ENCODE peak calls at places on chromosomes 4 and X, in eight cellular contexts. L is neural crest cell; B is stimulated activated naive CD8-positive, alpha-beta T cell treated with anti-CD3 and anti-CD28 coated beads, Interleukin-15, Interleukin-2, amounts not matched to agents 100 U/mL and 50 U/mL, for 24 hours; H is AG09309; I is mesendoderm; F is A172; M is left lung; G is BE2C. D is an unnamed sample.

GRCh38 chrX:152641996-152642395 is 4.3 kb downstream of the GABRQ start:
- DNase-seq in L (no peak), H (no peak), F (peak), M (no peak), B (no peak), I (peak), G (peak), D (peak)

GRCh38 chr4:140186651-140187315 is 32.8 kb upstream of the MAML3 start:
- DNase-seq in I (no peak), L (no peak), F (peak), M (no peak), H (no peak), G (no peak), B (no peak), D (no peak)

GRCh38 chr4:90419124-90419711 is 292.0 kb downstream of the CCSER1 start:
- DNase-seq in L (no peak), G (no peak), F (peak), M (no peak), H (no peak), I (peak), B (no peak), D (peak)

GRCh38 chr4:157896726-157897125 is 276.1 kb downstream of the GASK1B start:
- DNase-seq in G (no peak), B (no peak), H (no peak), I (peak), M (no peak), F (no peak), L (no peak), D (no peak)

GRCh38 chr4:186712690-186713089 is 11.0 kb downstream of the FAT1 start:
- DNase-seq in L (no peak), H (no peak), F (no peak), I (peak), M (no peak), G (no peak), B (no peak), D (no peak)

GRCh38 chr4:98510757-98511517 is 147.5 kb downstream of the TSPAN5 start:
- DNase-seq in G (no peak), I (no peak), M (no peak), B (peak), F (no peak), L (no peak), H (peak), D (no peak)

GRCh38 chr4:7909966-7910720 is 29.5 kb downstream of the AFAP1 start:
- DNase-seq in G (no peak), H (no peak), B (no peak), I (no peak), L (no peak), M (peak), F (no peak), D (no peak)

GRCh38 chrX:19342331-19342906 is 1.3 kb upstream of the PDHA1 start:
- DNase-seq in L (no peak), M (no peak), H (no peak), I (no peak), F (no peak), G (no peak), B (no peak), D (no peak)

GRCh38 chr4:26267087-26267486 is 53.7 kb upstream of the RBPJ start:
- DNase-seq in G (no peak), I (no peak), H (peak), F (no peak), B (no peak), L (no peak), M (peak), D (no peak)

GRCh38 chr4:112897548-112897947 is 151.9 kb upstream of the ANK2 start:
- DNase-seq in L (no peak), F (no peak), G (no peak), I (peak), B (no peak), H (no peak), M (no peak), D (no peak)

GRCh38 chrX:20266810-20267598 is at the start of gene RPS6KA3:
- DNase-seq in F (peak), H (no peak), B (peak), G (peak), M (peak), I (peak), L (peak), D (peak)